ENCODE peak calls at places on chromosomes 1 and 21, in seven cellular contexts. One of them, this sample, is unnamed.

GRCh38 chr1:15698201-15698600 is 14.1 kb downstream of the PLEKHM2 start:
- DNase-seq in T-cell: no peak
- DNase-seq in NCI-H226: no peak
- DNase-seq in dorsolateral prefrontal cortex: no peak
- DNase-seq in stimulated activated CD4-positive, alpha-beta T cell treated with anti-CD3 and anti-CD28 coated beads, Interleukin-2, amount 100 ng/mL, for 48 hours: no peak
- DNase-seq in occipital lobe: no peak
- DNase-seq in fibroblast of lung: no peak
- DNase-seq in this sample: no peak

GRCh38 chr1:76433528-76433927 is 359.0 kb downstream of the ST6GALNAC3 start:
- DNase-seq in stimulated activated CD4-positive, alpha-beta T cell treated with anti-CD3 and anti-CD28 coated beads, Interleukin-2, amount 100 ng/mL, for 48 hours: no peak
- DNase-seq in occipital lobe: no peak
- DNase-seq in dorsolateral prefrontal cortex: no peak
- DNase-seq in fibroblast of lung: peak; percentile 42
- DNase-seq in NCI-H226: no peak
- DNase-seq in T-cell: no peak
- DNase-seq in this sample: no peak

GRCh38 chr1:161160763-161161162 is 1.5 kb downstream of the USP21 start:
- DNase-seq in fibroblast of lung: no peak
- DNase-seq in NCI-H226: no peak
- DNase-seq in stimulated activated CD4-positive, alpha-beta T cell treated with anti-CD3 and anti-CD28 coated beads, Interleukin-2, amount 100 ng/mL, for 48 hours: no peak
- DNase-seq in dorsolateral prefrontal cortex: no peak
- DNase-seq in T-cell: no peak
- DNase-seq in occipital lobe: no peak
- DNase-seq in this sample: no peak

GRCh38 chr21:42474043-42474831 is 21.8 kb downstream of the RSPH1 start:
- DNase-seq in dorsolateral prefrontal cortex: peak; percentile 11
- DNase-seq in T-cell: no peak
- DNase-seq in fibroblast of lung: no peak
- DNase-seq in NCI-H226: peak; percentile 50
- DNase-seq in stimulated activated CD4-positive, alpha-beta T cell treated with anti-CD3 and anti-CD28 coated beads, Interleukin-2, amount 100 ng/mL, for 48 hours: no peak
- DNase-seq in occipital lobe: no peak
- DNase-seq in this sample: no peak

GRCh38 chr1:29708818-29709710 is 472.7 kb downstream of the PTPRU start:
- DNase-seq in T-cell: no peak
- DNase-seq in fibroblast of lung: peak; percentile 60
- DNase-seq in dorsolateral prefrontal cortex: no peak
- DNase-seq in occipital lobe: no peak
- DNase-seq in NCI-H226: no peak
- DNase-seq in stimulated activated CD4-positive, alpha-beta T cell treated with anti-CD3 and anti-CD28 coated beads, Interleukin-2, amount 100 ng/mL, for 48 hours: no peak
- DNase-seq in this sample: no peak

GRCh38 chr1:67005068-67005467 is 48.9 kb downstream of the SLC35D1 start:
- DNase-seq in stimulated activated CD4-positive, alpha-beta T cell treated with anti-CD3 and anti-CD28 coated beads, Interleukin-2, amount 100 ng/mL, for 48 hours: no peak
- DNase-seq in NCI-H226: no peak
- DNase-seq in occipital lobe: no peak
- DNase-seq in T-cell: no peak
- DNase-seq in dorsolateral prefrontal cortex: peak; percentile 33
- DNase-seq in fibroblast of lung: no peak
- DNase-seq in this sample: no peak

GRCh38 chr1:97610748-97611147 is 310.1 kb downstream of the DPYD start:
- DNase-seq in fibroblast of lung: no peak
- DNase-seq in T-cell: no peak
- DNase-seq in NCI-H226: no peak
- DNase-seq in dorsolateral prefrontal cortex: no peak
- DNase-seq in stimulated activated CD4-positive, alpha-beta T cell treated with anti-CD3 and anti-CD28 coated beads, Interleukin-2, amount 100 ng/mL, for 48 hours: no peak
- DNase-seq in occipital lobe: no peak
- DNase-seq in this sample: no peak

GRCh38 chr21:43956019-43956666 is 56.0 kb upstream of the TRAPPC10 start:
- DNase-seq in NCI-H226: no peak
- DNase-seq in fibroblast of lung: no peak
- DNase-seq in stimulated activated CD4-positive, alpha-beta T cell treated with anti-CD3 and anti-CD28 coated beads, Interleukin-2, amount 100 ng/mL, for 48 hours: no peak
- DNase-seq in occipital lobe: no peak
- DNase-seq in dorsolateral prefrontal cortex: no peak
- DNase-seq in T-cell: no peak
- DNase-seq in this sample: no peak